ENCODE peak calls at places on chromosome 1, in six cellular contexts. D is sigmoid colon, F is anterior cingulate cortex, J is adipocyte, U is Panc1, C is ELR. Y is an unnamed sample.

GRCh38 chr1:110380667-110381283 is 10.1 kb downstream of the SLC16A4 start:
- DNase-seq in D (no peak), F (no peak), J (peak), U (no peak), C (peak), Y (no peak)

GRCh38 chr1:225508538-225509375 is 80.9 kb upstream of the LBR start:
- DNase-seq in D (no peak), F (no peak), J (peak), U (peak), C (peak), Y (peak)

GRCh38 chr1:207034998-207035397 is 2.4 kb upstream of the C1orf116 start:
- DNase-seq in D (no peak), F (no peak), J (peak), U (no peak), C (peak), Y (peak)

GRCh38 chr1:68384872-68385390 is 64.8 kb downstream of the RPE65 start:
- DNase-seq in D (no peak), F (no peak), J (peak), U (no peak), C (peak), Y (peak)

GRCh38 chr1:18962121-18962721 is 5.7 kb upstream of the IFFO2 start:
- DNase-seq in D (peak), F (no peak), J (no peak), U (no peak), C (no peak), Y (no peak)

GRCh38 chr1:54853793-54854370 is 33.1 kb downstream of the DHCR24 start:
- DNase-seq in D (peak), F (no peak), J (no peak), U (no peak), C (no peak), Y (no peak)

GRCh38 chr1:222844108-222844779 is 29.4 kb downstream of the DISP1 start:
- DNase-seq in D (no peak), F (no peak), J (no peak), U (no peak), C (no peak), Y (no peak)

GRCh38 chr1:221100196-221100950 is 221.1 kb downstream of the HLX start:
- DNase-seq in D (no peak), F (no peak), J (peak), U (no peak), C (peak), Y (peak)

Y was measured in M059J.